ENCODE peak calls at places on chromosome 3, in five cellular contexts. X is NCI-H1930, D is NCI-H1048, I is RPMI8226, J is activated T-cell treated with anti-CD3 and anti-CD28 coated beads for 4 hours. U is an unnamed sample.

GRCh38 chr3:138114431-138114918 is 933 bp downstream of the DZIP1L start:
- DNase-seq in I (no peak), J (no peak), D (no peak), X (no peak), U (no peak)

GRCh38 chr3:85783331-85783730 is 824.5 kb downstream of the CADM2 start:
- DNase-seq in X (no peak), J (no peak), D (no peak), I (no peak), U (no peak)

GRCh38 chr3:67459796-67460195 is 194.6 kb downstream of the SUCLG2 start:
- DNase-seq in D (no peak), J (no peak), X (no peak), I (no peak), U (no peak)

GRCh38 chr3:9352917-9353823 is 9.7 kb upstream of the THUMPD3 start:
- DNase-seq in D (no peak), J (peak; percentile 38), X (peak; percentile 3), I (peak; percentile 35), U (no peak)

GRCh38 chr3:71153753-71154152 is 429.8 kb downstream of the FOXP1 start:
- DNase-seq in J (no peak), D (no peak), I (no peak), X (no peak), U (no peak)

GRCh38 chr3:115638991-115639390 is 15.7 kb downstream of the GAP43 start:
- DNase-seq in I (no peak), X (no peak), J (no peak), D (no peak), U (no peak)

GRCh38 chr3:8702560-8702959 is 31.0 kb upstream of the CAV3 start:
- DNase-seq in J (no peak), I (no peak), D (no peak), X (no peak), U (no peak)

GRCh38 chr3:48684480-48685143 is 1.1 kb downstream of the NCKIPSD start:
- DNase-seq in D (no peak), X (no peak), I (peak; percentile 40), J (no peak), U (no peak)

GRCh38 chr3:151156618-151157216 is 46.3 kb downstream of the GPR171 start:
- DNase-seq in J (peak; percentile 24), X (no peak), I (peak; percentile 83), D (peak; percentile 18), U (no peak)

GRCh38 chr3:53711387-53711786 is 134.8 kb downstream of the CHDH start:
- DNase-seq in D (no peak), X (no peak), I (no peak), J (no peak), U (no peak)

GRCh38 chr3:151925419-151925818 is 52.0 kb downstream of the SUCNR1 start:
- DNase-seq in I (no peak), X (no peak), D (no peak), J (no peak), U (no peak)

GRCh38 chr3:141618103-141618502 is 120.0 kb upstream of the RNF7 start:
- DNase-seq in D (no peak), X (no peak), J (no peak), I (no peak), U (no peak)

GRCh38 chr3:99970198-99970597 is 144.1 kb downstream of the FILIP1L start:
- DNase-seq in J (no peak), D (no peak), X (no peak), I (no peak), U (no peak)

GRCh38 chr3:129116482-129116946 is 5.1 kb downstream of the RAB43 start:
- DNase-seq in X (no peak), I (no peak), J (no peak), D (no peak), U (no peak)

GRCh38 chr3:156382458-156383346 is 172.2 kb downstream of the SSR3 start:
- DNase-seq in I (peak; percentile 68), D (no peak), J (no peak), X (no peak), U (no peak)

GRCh38 chr3:54574906-54575305 is 353.0 kb downstream of the LRTM1 start:
- DNase-seq in X (no peak), I (no peak), D (no peak), J (no peak), U (no peak)

GRCh38 chr3:32757618-32758374 is 60.0 kb upstream of the TRIM71 start:
- DNase-seq in X (no peak), D (no peak), I (no peak), J (no peak), U (no peak)

GRCh38 chr3:141410408-141410807 is 42.1 kb downstream of the ZBTB38 start:
- DNase-seq in I (peak; percentile 89), X (no peak), D (no peak), J (no peak), U (no peak)

GRCh38 chr3:138381413-138381901 is 33.1 kb downstream of the MRAS start:
- DNase-seq in X (no peak), D (no peak), I (no peak), J (no peak), U (no peak)

GRCh38 chr3:129591932-129592331 is 14.5 kb downstream of the PLXND1 start:
- DNase-seq in X (no peak), J (no peak), I (no peak), D (no peak), U (no peak)

GRCh38 chr3:45890405-45890804 is 4.1 kb downstream of the CCR9 start:
- DNase-seq in D (no peak), I (peak; percentile 82), X (no peak), J (no peak), U (no peak)

GRCh38 chr3:106711650-106712049 is 665.6 kb upstream of the CCDC54 start:
- DNase-seq in I (no peak), D (no peak), X (no peak), J (no peak), U (no peak)

GRCh38 chr3:12737853-12738252 is 21.2 kb downstream of the TMEM40 start:
- DNase-seq in I (no peak), X (no peak), J (no peak), D (no peak), U (no peak)

GRCh38 chr3:174333640-174334039 is 525.5 kb upstream of the NAALADL2 start:
- DNase-seq in X (no peak), I (no peak), D (no peak), J (no peak), U (no peak)

GRCh38 chr3:188133646-188134045 is 20.3 kb upstream of the LPP start:
- DNase-seq in J (no peak), X (no peak), I (no peak), D (no peak), U (no peak)

GRCh38 chr3:174170248-174170647 is 688.9 kb upstream of the NAALADL2 start:
- DNase-seq in J (no peak), X (no peak), D (no peak), I (no peak), U (no peak)

GRCh38 chr3:65174713-65175112 is 486.9 kb upstream of the ADAMTS9 start:
- DNase-seq in D (no peak), X (no peak), I (no peak), J (no peak), U (no peak)

GRCh38 chr3:163560459-163560858 is 1517.8 kb downstream of the SI start:
- DNase-seq in I (peak; percentile 17), J (no peak), D (no peak), X (no peak), U (no peak)

GRCh38 chr3:138371070-138371950 is 22.9 kb downstream of the MRAS start:
- DNase-seq in I (no peak), J (no peak), D (no peak), X (no peak), U (no peak)

GRCh38 chr3:12812812-12813211 is 16.3 kb downstream of the CAND2 start:
- DNase-seq in X (no peak), J (no peak), D (no peak), I (no peak), U (no peak)

GRCh38 chr3:100969557-100969916 is 23.7 kb downstream of the ABI3BP start:
- DNase-seq in J (no peak), X (no peak), I (no peak), D (no peak), U (no peak)

GRCh38 chr3:114350271-114350670 is 56.4 kb downstream of the TIGIT start:
- DNase-seq in X (no peak), D (no peak), J (no peak), I (no peak), U (no peak)

U was measured in thoracic aorta.